ENCODE peak calls at places on chromosomes 7 and 10, in four cellular contexts. One of them, this sample, is unnamed.

GRCh38 chr10:126839094-126839761 is 66.0 kb upstream of the DOCK1 start:
- DNase-seq in fibroblast of lung: no peak
- DNase-seq in lung microvascular endothelial cell: no peak
- DNase-seq in EL: no peak
- DNase-seq in this sample: no peak

GRCh38 chr7:17301491-17302101 is 3.1 kb downstream of the AHR start:
- DNase-seq in fibroblast of lung: peak
- DNase-seq in lung microvascular endothelial cell: peak
- DNase-seq in EL: peak
- DNase-seq in this sample: no peak

GRCh38 chr7:124403112-124403511 is 362.5 kb downstream of the GPR37 start:
- DNase-seq in fibroblast of lung: no peak
- DNase-seq in lung microvascular endothelial cell: no peak
- DNase-seq in EL: no peak
- DNase-seq in this sample: no peak

GRCh38 chr10:77357611-77358010 is 280.0 kb downstream of the KCNMA1 start:
- DNase-seq in fibroblast of lung: peak
- DNase-seq in lung microvascular endothelial cell: peak
- DNase-seq in EL: peak
- DNase-seq in this sample: peak

GRCh38 chr10:126935263-126935946 is 30.2 kb downstream of the DOCK1 start:
- DNase-seq in fibroblast of lung: peak
- DNase-seq in lung microvascular endothelial cell: peak
- DNase-seq in EL: peak
- DNase-seq in this sample: peak

GRCh38 chr7:34315032-34315431 is 343.0 kb upstream of the NPSR1 start:
- DNase-seq in fibroblast of lung: peak
- DNase-seq in lung microvascular endothelial cell: no peak
- DNase-seq in EL: peak
- DNase-seq in this sample: peak

GRCh38 chr10:74282151-74282852 is 131.3 kb downstream of the ADK start:
- DNase-seq in fibroblast of lung: peak
- DNase-seq in lung microvascular endothelial cell: no peak
- DNase-seq in EL: peak
- DNase-seq in this sample: peak

GRCh38 chr10:16481052-16481728 is 40.5 kb downstream of the C1QL3 start:
- DNase-seq in fibroblast of lung: no peak
- DNase-seq in lung microvascular endothelial cell: peak
- DNase-seq in EL: no peak
- DNase-seq in this sample: no peak

GRCh38 chr10:69494626-69495558 is 43.6 kb downstream of the TSPAN15 start:
- DNase-seq in fibroblast of lung: no peak
- DNase-seq in lung microvascular endothelial cell: no peak
- DNase-seq in EL: no peak
- DNase-seq in this sample: no peak

GRCh38 chr10:1089017-1089689 is 33.0 kb downstream of the WDR37 start:
- DNase-seq in fibroblast of lung: no peak
- DNase-seq in lung microvascular endothelial cell: peak
- DNase-seq in EL: no peak
- DNase-seq in this sample: no peak

GRCh38 chr7:105776068-105776790 is 100.2 kb downstream of the ATXN7L1 start:
- DNase-seq in fibroblast of lung: peak
- DNase-seq in lung microvascular endothelial cell: peak
- DNase-seq in EL: peak
- DNase-seq in this sample: peak

GRCh38 chr10:123027861-123028260 is 19.1 kb downstream of the ACADSB start:
- DNase-seq in fibroblast of lung: peak
- DNase-seq in lung microvascular endothelial cell: no peak
- DNase-seq in EL: no peak
- DNase-seq in this sample: no peak

This sample was measured in foreskin fibroblast.